ENCODE peak calls at places on chromosomes 7 and 10, in nine cellular contexts. H, P, O, K, L, F, Q, C and T are unnamed samples.

GRCh38 chr7:21507627-21508343 is 35.1 kb upstream of the DNAH11 start:
- DNase-seq in H (peak), P (peak), O (peak), K (no peak), L (no peak), F (peak), Q (peak), C (no peak), T (peak)

GRCh38 chr10:48473704-48474103 is 131.2 kb downstream of the ARHGAP22 start:
- DNase-seq in H (peak), P (peak), O (no peak), K (no peak), L (no peak), F (no peak), Q (no peak), C (no peak), T (no peak)

GRCh38 chr7:114085592-114086490 is 167.0 kb upstream of the PPP1R3A start:
- DNase-seq in H (peak), P (no peak), O (peak), K (peak), L (peak), F (peak), Q (peak), C (peak), T (peak)

GRCh38 chr10:2851544-2851943 is 215.8 kb upstream of the PFKP start:
- DNase-seq in H (no peak), P (no peak), O (no peak), K (no peak), L (no peak), F (no peak), Q (no peak), C (no peak), T (no peak)

GRCh38 chr10:109978481-109978880 is 29.3 kb upstream of the ADD3 start:
- DNase-seq in H (no peak), P (peak), O (no peak), K (no peak), L (no peak), F (peak), Q (peak), C (peak), T (no peak)

GRCh38 chr7:131723926-131724325 is 167.5 kb upstream of the PODXL start:
- DNase-seq in H (no peak), P (no peak), O (no peak), K (no peak), L (peak), F (no peak), Q (no peak), C (no peak), T (no peak)

GRCh38 chr7:151721694-151722093 is 155.2 kb downstream of the PRKAG2 start:
- DNase-seq in H (no peak), P (no peak), O (no peak), K (no peak), L (no peak), F (no peak), Q (no peak), C (no peak), T (no peak)

GRCh38 chr10:21517134-21517982 is 8.1 kb downstream of the SKIDA1 start:
- DNase-seq in H (peak), P (no peak), O (no peak), K (peak), L (no peak), F (no peak), Q (no peak), C (peak), T (no peak)

GRCh38 chr10:44195120-44196007 is 189.5 kb downstream of the CXCL12 start:
- DNase-seq in H (peak), P (no peak), O (peak), K (peak), L (peak), F (no peak), Q (peak), C (no peak), T (no peak)

GRCh38 chr10:59433720-59434428 is 71.5 kb upstream of the FAM13C start:
- DNase-seq in H (no peak), P (no peak), O (no peak), K (no peak), L (no peak), F (no peak), Q (no peak), C (no peak), T (no peak)

GRCh38 chr10:100186813-100187212 is 984 bp upstream of the ERLIN1 start:
- DNase-seq in H (peak), P (peak), O (no peak), K (no peak), L (peak), F (peak), Q (no peak), C (no peak), T (no peak)

GRCh38 chr7:2821842-2822507 is 22.1 kb downstream of the GNA12 start:
- DNase-seq in H (peak), P (peak), O (peak), K (no peak), L (no peak), F (no peak), Q (peak), C (peak), T (no peak)

GRCh38 chr7:99504281-99504602 is 220 bp upstream of the ZKSCAN5 start:
- DNase-seq in H (no peak), P (no peak), O (no peak), K (no peak), L (peak), F (peak), Q (no peak), C (no peak), T (peak)

GRCh38 chr7:88184848-88185304 is 35.0 kb downstream of the SRI start:
- DNase-seq in H (no peak), P (no peak), O (no peak), K (no peak), L (no peak), F (no peak), Q (peak), C (no peak), T (no peak)

GRCh38 chr10:94630017-94630688 is 53.4 kb upstream of the CYP2C18 start:
- DNase-seq in H (no peak), P (no peak), O (peak), K (no peak), L (no peak), F (peak), Q (peak), C (peak), T (no peak)

GRCh38 chr10:96858038-96858705 is 26.1 kb downstream of the LCOR start:
- DNase-seq in H (no peak), P (no peak), O (no peak), K (no peak), L (no peak), F (no peak), Q (peak), C (peak), T (no peak)

GRCh38 chr7:51186531-51186930 is 130.1 kb downstream of the COBL start:
- DNase-seq in H (no peak), P (no peak), O (no peak), K (peak), L (no peak), F (no peak), Q (no peak), C (no peak), T (no peak)

GRCh38 chr7:31735991-31736982 is 49.3 kb downstream of the PPP1R17 start:
- DNase-seq in H (peak), P (peak), O (peak), K (peak), L (no peak), F (peak), Q (peak), C (peak), T (peak)

GRCh38 chr7:36227223-36227622 is 74.2 kb downstream of the EEPD1 start:
- DNase-seq in H (peak), P (no peak), O (no peak), K (peak), L (no peak), F (no peak), Q (peak), C (no peak), T (no peak)

GRCh38 chr10:125038637-125039036 is 96.7 kb downstream of the ZRANB1 start:
- DNase-seq in H (no peak), P (no peak), O (no peak), K (peak), L (peak), F (peak), Q (peak), C (no peak), T (no peak)
- TF ChIP-seq CTCF in H (no peak), P (peak), O (peak), K (peak), L (no peak), F (peak), Q (peak), C (no peak), T (no peak)

DNA sequence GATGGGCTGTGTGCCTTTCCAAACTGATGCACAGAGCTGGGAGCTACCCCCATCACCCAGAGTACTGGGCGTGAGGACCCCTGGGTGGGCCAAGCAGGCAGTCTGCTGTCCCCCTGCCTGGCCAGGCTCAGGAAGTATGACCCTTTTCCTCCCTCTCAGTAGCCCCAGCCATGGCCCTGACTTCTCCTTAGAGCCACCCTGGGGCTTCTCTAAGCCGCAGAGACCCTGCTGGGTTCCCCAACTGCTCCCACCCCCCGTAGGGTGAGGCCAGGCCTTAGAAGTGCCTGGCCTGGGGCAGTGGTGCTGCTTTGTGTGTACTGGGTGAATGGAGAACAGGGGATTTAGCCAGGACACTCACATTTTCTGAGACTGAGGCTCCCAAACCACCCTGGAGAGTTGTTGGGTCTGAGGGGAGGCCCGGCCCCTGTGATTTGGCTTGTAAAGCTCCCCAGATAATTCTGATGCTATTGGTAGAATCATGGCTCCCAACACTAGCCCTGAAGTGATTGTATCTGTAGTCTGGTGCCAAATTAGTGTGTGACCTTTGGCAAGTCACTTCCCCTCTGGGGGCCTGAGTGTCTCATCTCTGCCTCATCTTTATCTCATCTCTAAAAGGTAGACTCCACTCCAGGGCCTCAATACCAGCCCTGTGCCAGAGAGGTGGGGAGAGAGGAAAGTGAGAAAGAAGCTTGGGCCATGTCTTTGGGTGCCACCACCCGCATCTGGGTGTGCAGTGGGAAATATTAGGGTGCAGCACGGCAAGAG is 99.7 kb upstream of the PPIF start:
- DNase-seq in H (no peak), P (no peak), O (no peak), K (no peak), L (no peak), F (no peak), Q (no peak), C (no peak), T (no peak)
- TF ChIP-seq CTCF in H (no peak), P (no peak), O (no peak), K (no peak), L (no peak), F (no peak), Q (no peak), C (no peak), T (no peak)

DNA sequence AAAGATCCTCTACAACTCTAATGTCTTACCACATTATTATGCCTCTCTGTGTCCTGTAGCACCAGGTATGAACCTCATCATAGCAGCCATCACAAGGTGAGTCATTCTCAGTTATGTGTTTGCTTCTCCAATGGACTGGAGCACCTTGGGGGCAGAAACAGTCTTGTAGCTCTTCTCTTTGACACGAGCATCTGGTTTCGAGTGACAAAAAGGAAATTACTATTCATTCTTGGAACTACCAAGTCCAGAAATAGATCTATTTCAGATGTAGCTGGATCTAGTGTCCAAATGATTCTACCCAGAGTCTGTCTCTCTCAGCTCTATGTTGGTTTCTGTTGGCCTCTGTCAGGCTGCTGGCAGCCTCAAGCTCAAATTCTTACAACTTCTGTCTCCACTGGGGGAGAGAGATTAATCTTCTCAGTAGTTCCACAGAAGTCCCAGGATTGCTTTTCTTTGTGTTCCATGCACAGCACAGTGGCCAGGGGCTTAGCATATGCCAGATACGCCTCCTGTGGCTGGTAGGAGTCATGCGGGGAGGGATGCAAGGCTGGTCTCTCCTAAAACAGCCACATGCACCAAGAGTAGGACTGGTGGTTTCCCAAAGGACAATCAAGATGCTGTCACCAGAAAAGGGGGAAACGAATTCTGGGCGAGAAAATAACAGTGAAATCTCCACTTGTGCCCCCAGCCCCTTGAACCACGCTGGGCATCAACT is 37.2 kb upstream of the PAPSS2 start:
- DNase-seq in H (no peak), P (no peak), O (no peak), K (no peak), L (no peak), F (no peak), Q (no peak), C (peak), T (no peak)
- TF ChIP-seq CTCF in H (no peak), P (no peak), O (no peak), K (no peak), L (no peak), F (peak), Q (no peak), C (no peak), T (peak)

GRCh38 chr10:28587970-28588290 is 55.0 kb downstream of the WAC start:
- DNase-seq in H (no peak), P (no peak), O (peak), K (no peak), L (no peak), F (no peak), Q (peak), C (no peak), T (no peak)
- TF ChIP-seq CTCF in H (no peak), P (peak), O (peak), K (peak), L (no peak), F (no peak), Q (peak), C (no peak), T (no peak)

GRCh38 chr10:112025228-112025627 is 158.3 kb downstream of the GPAM start:
- DNase-seq in H (no peak), P (no peak), O (no peak), K (no peak), L (no peak), F (no peak), Q (no peak), C (no peak), T (no peak)

GRCh38 chr10:112030431-112030830 is 153.1 kb downstream of the GPAM start:
- DNase-seq in H (no peak), P (no peak), O (no peak), K (no peak), L (no peak), F (no peak), Q (no peak), C (no peak), T (no peak)

GRCh38 chr10:112024079-112024478 is 159.5 kb downstream of the GPAM start:
- DNase-seq in H (no peak), P (no peak), O (no peak), K (no peak), L (no peak), F (no peak), Q (no peak), C (no peak), T (no peak)

GRCh38 chr10:112027881-112028280 is 155.7 kb downstream of the GPAM start:
- DNase-seq in H (no peak), P (no peak), O (no peak), K (no peak), L (no peak), F (no peak), Q (no peak), C (no peak), T (no peak)

GRCh38 chr10:112026438-112026837 is 157.1 kb downstream of the GPAM start:
- DNase-seq in H (no peak), P (no peak), O (no peak), K (no peak), L (no peak), F (peak), Q (no peak), C (no peak), T (no peak)
- TF ChIP-seq CTCF in H (no peak), P (no peak), O (no peak), K (no peak), L (no peak), F (peak), Q (peak), C (no peak), T (peak)

GRCh38 chr7:102252373-102252982 is 34.2 kb upstream of the SH2B2 start:
- DNase-seq in H (no peak), P (no peak), O (no peak), K (no peak), L (no peak), F (no peak), Q (no peak), C (no peak), T (no peak)
- TF ChIP-seq CTCF in H (no peak), P (no peak), O (no peak), K (no peak), L (no peak), F (no peak), Q (no peak), C (no peak), T (no peak)

DNA sequence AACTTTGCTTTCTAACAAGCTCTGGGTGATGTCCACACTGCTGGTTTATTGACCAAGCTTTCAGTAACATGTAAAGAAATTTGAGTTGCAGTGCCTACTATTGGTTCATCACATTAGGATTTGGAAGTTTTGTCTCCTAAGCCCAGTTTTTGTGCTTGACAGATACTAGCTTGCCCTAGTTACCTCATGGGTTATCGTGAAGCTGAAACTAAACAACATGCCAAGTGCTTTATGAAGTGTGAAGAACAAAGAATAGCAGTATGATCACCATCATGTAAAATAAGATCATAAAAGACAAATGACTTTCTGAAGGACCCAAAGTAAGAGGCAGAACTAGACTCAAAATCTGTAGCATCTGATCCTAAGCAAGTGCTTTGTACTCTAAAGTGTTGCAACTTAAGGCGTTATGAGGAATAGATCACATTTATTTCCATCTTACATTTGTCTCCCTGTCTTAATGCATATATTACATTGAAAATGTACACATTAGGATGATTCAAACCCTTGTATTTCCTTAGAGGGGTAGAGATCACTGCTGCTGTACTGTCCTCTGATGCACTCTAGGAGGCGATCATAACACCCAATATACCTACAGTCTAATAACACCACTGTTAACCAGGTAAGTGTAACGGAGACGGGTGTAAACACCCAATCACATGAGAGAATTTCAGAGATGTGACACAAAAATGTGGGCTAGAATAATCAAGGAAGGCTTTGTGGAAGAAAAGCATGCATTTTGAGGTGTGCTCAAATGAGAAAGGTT is 71.3 kb downstream of the NRCAM start:
- DNase-seq in H (no peak), P (no peak), O (no peak), K (no peak), L (no peak), F (no peak), Q (no peak), C (peak), T (no peak)
- TF ChIP-seq CTCF in H (no peak), P (no peak), O (no peak), K (no peak), L (no peak), F (peak), Q (no peak), C (peak), T (peak)

GRCh38 chr10:77673086-77673485 is 35.5 kb upstream of the KCNMA1 start:
- DNase-seq in H (no peak), P (no peak), O (no peak), K (no peak), L (no peak), F (no peak), Q (peak), C (no peak), T (no peak)

GRCh38 chr10:77671594-77672252 is 34.1 kb upstream of the KCNMA1 start:
- DNase-seq in H (no peak), P (no peak), O (no peak), K (no peak), L (no peak), F (no peak), Q (no peak), C (no peak), T (no peak)

GRCh38 chr10:77673515-77674140 is 36.0 kb upstream of the KCNMA1 start:
- DNase-seq in H (no peak), P (no peak), O (no peak), K (no peak), L (no peak), F (no peak), Q (no peak), C (no peak), T (no peak)

GRCh38 chr10:77678146-77678545 is 40.5 kb upstream of the KCNMA1 start:
- DNase-seq in H (no peak), P (no peak), O (no peak), K (no peak), L (no peak), F (no peak), Q (no peak), C (no peak), T (no peak)

GRCh38 chr10:77675347-77675746 is 37.7 kb upstream of the KCNMA1 start:
- DNase-seq in H (no peak), P (no peak), O (no peak), K (no peak), L (no peak), F (no peak), Q (no peak), C (no peak), T (no peak)
- TF ChIP-seq CTCF in H (no peak), P (no peak), O (no peak), K (no peak), L (no peak), F (no peak), Q (no peak), C (no peak), T (no peak)

DNA sequence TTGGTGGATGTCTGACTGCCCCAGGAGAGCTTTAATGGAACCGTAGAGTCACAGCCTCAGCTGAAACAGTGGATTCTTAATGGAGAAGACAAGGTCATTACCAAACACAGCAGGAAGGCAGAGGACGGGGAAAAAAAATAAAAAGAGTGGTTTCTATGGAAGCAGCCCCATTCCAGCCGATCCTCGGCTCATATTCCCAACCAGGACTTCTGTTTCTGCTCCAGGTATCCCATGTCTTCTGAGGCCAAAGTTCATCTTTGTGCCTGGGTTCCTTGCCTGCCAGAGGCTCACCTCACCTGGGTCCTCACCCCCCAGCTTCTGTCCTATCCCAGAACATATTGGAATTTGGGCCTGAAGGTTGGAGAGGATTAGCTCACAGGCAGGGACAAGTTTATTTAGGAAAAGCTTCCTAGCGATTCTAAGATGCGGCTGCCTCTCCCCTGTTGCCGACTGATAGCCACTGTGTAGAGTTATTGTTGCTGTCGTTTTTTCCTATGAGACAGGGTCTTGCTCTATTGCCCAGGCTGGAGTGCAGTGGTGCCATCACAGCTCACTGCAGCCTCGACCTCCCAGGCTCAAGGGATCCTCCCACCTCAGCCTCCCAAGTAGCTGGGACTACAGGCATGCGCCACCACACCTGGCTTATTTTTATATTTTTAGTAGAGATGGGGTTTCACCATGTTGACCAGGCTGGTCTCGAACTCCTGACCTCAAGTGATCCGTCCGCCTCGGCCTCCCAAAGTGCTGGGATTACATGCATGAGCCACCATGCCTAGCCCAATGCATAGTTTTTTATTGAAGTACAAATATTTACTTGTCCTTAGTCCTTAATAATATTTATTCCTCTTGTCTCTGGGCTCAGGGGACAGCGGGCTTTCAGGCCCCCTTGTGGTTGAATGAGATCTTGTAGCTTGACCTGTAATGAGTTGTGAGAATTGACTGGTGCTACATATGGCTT is 15.4 kb downstream of the CCL26 start:
- DNase-seq in H (no peak), P (no peak), O (no peak), K (no peak), L (no peak), F (peak), Q (no peak), C (no peak), T (no peak)
- TF ChIP-seq CTCF in H (no peak), P (peak), O (peak), K (peak), L (no peak), F (peak), Q (peak), C (peak), T (peak)